ENCODE peak calls at places on chromosomes 13 and 19, in five cellular contexts. D is mesenchymal stem cell, V is neuronal stem cell, X is H9, J is H1. N is an unnamed sample.

GRCh38 chr13:99008577-99008976 is 30.7 kb upstream of the DOCK9 start:
- DNase-seq in V (no peak), J (no peak), D (no peak), X (no peak), N (peak; percentile 41)

GRCh38 chr13:36788276-36788675 is 30.7 kb upstream of the RFXAP start:
- DNase-seq in D (no peak), V (no peak), J (no peak), X (no peak), N (no peak)

GRCh38 chr13:47472516-47472915 is 528.6 kb downstream of the SUCLA2 start:
- DNase-seq in D (no peak), V (no peak), J (no peak), X (no peak), N (no peak)

GRCh38 chr19:55546822-55547614 is 1.7 kb upstream of the SBK3 start:
- DNase-seq in J (no peak), D (peak; percentile 46), V (no peak), X (no peak), N (peak; percentile 28)

GRCh38 chr19:4807188-4807587 is 15.7 kb downstream of the FEM1A start:
- DNase-seq in D (no peak), V (no peak), X (no peak), J (no peak), N (no peak)

GRCh38 chr13:29059837-29060236 is 239.7 kb downstream of the MTUS2 start:
- DNase-seq in J (no peak), X (no peak), D (no peak), V (no peak), N (no peak)

GRCh38 chr13:31556376-31556775 is 182.9 kb upstream of the RXFP2 start:
- DNase-seq in D (peak; percentile 9), X (no peak), V (no peak), J (no peak), N (no peak)

GRCh38 chr13:106534844-106535551 is 464 bp downstream of the EFNB2 start:
- DNase-seq in J (peak; percentile 76), V (no peak), X (no peak), D (peak; percentile 48), N (no peak)

GRCh38 chr13:48896312-48896711 is 79.4 kb upstream of the FNDC3A start:
- DNase-seq in J (no peak), V (no peak), X (no peak), D (peak; percentile 18), N (peak; percentile 19)

GRCh38 chr19:16290692-16291091 is 33.9 kb upstream of the KLF2 start:
- DNase-seq in V (no peak), X (no peak), D (no peak), J (no peak), N (no peak)

GRCh38 chr13:101514695-101515275 is 62.3 kb downstream of the ITGBL1 start:
- DNase-seq in V (peak; percentile 21), X (no peak), D (peak; percentile 61), J (no peak), N (peak; percentile 72)

GRCh38 chr13:28340272-28340793 is 154.6 kb downstream of the FLT1 start:
- DNase-seq in D (peak; percentile 31), J (no peak), V (no peak), X (no peak), N (no peak)

GRCh38 chr13:63629591-63629990 is 2213.9 kb upstream of the PCDH20 start:
- DNase-seq in D (no peak), X (no peak), J (no peak), V (no peak), N (no peak)

GRCh38 chr13:20197361-20197834 is 4.7 kb upstream of the GJB2 start:
- DNase-seq in X (no peak), V (peak; percentile 62), J (no peak), D (peak; percentile 59), N (no peak)

GRCh38 chr13:113888701-113889330 is 24.9 kb upstream of the GAS6 start:
- DNase-seq in J (no peak), V (no peak), X (no peak), D (no peak), N (no peak)

GRCh38 chr13:113862766-113863510 is 938 bp downstream of the GAS6 start:
- DNase-seq in D (peak; percentile 43), V (no peak), X (peak; percentile 60), J (peak; percentile 72), N (peak; percentile 57)

GRCh38 chr19:42097461-42097860 is 21.5 kb downstream of the ZNF574 start:
- DNase-seq in J (no peak), X (no peak), V (no peak), D (no peak), N (peak; percentile 79)

GRCh38 chr19:35027851-35028599 is 2.2 kb upstream of the SCN1B start:
- DNase-seq in D (no peak), V (no peak), J (no peak), X (no peak), N (no peak)

GRCh38 chr19:13026478-13026999 is 31.3 kb downstream of the NFIX start:
- DNase-seq in J (no peak), X (no peak), V (no peak), D (peak; percentile 32), N (no peak)

GRCh38 chr13:71015516-71015915 is 851.5 kb downstream of the DACH1 start:
- DNase-seq in V (no peak), X (no peak), J (no peak), D (no peak), N (no peak)

GRCh38 chr19:2618611-2619010 is 83.9 kb downstream of the GNG7 start:
- DNase-seq in V (no peak), X (no peak), J (no peak), D (no peak), N (peak; percentile 54)

GRCh38 chr19:44113784-44114390 is 688 bp downstream of the ZNF225 start:
- DNase-seq in V (peak; percentile 3), D (no peak), J (no peak), X (peak; percentile 29), N (no peak)

GRCh38 chr13:73167046-73167820 is 108.4 kb downstream of the KLF5 start:
- DNase-seq in X (no peak), J (no peak), D (no peak), V (no peak), N (peak; percentile 97)

GRCh38 chr19:1672769-1673644 is 20.6 kb upstream of the TCF3 start:
- DNase-seq in X (peak; percentile 28), D (no peak), J (no peak), V (no peak), N (no peak)

GRCh38 chr13:50685491-50685890 is 158.0 kb downstream of the DLEU7 start:
- DNase-seq in X (no peak), J (no peak), D (no peak), V (no peak), N (no peak)

GRCh38 chr13:26816876-26817275 is 56.3 kb upstream of the GPR12 start:
- DNase-seq in D (no peak), X (no peak), J (no peak), V (no peak), N (no peak)

GRCh38 chr13:106318941-106319411 is 216.5 kb downstream of the EFNB2 start:
- DNase-seq in X (no peak), J (no peak), V (no peak), D (peak; percentile 89), N (peak; percentile 85)

GRCh38 chr19:18364826-18365528 is 21.0 kb upstream of the GDF15 start:
- DNase-seq in X (no peak), J (no peak), D (peak; percentile 100), V (no peak), N (peak; percentile 90)

DNA sequence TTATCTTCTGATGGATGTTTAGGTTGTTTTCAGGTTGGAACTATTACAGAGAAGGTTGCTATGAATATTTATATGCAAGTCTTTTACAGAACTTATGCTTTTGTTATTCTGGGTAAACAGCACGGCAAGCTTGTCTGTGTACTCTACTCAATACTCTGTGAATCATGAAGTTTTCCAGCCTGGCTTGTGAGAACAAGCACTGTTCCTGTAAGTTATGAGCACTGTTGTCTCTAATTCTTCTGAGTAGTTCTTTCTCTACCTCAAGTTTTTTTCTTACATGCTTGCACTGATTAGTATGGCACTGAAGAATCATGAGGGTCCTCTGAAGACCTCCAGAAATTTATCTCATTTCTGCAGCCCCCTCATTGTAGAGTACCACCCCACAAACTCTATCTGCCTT is 496.9 kb downstream of the KCTD12 start:
- DNase-seq in V (no peak), J (no peak), D (no peak), X (no peak), N (no peak)
- H2BK12ac ChIP-seq in V (no peak overlapping the region), J (no peak overlapping the region), D (peak overlapping the region; percentile 89), X (no peak overlapping the region), N (no peak overlapping the region)

GRCh38 chr19:40597329-40597838 is 3.8 kb upstream of the LTBP4 start:
- DNase-seq in J (no peak), D (no peak), V (no peak), X (no peak), N (no peak)

GRCh38 chr19:40598918-40599307 is 2.3 kb upstream of the LTBP4 start:
- DNase-seq in X (no peak), D (no peak), J (no peak), V (no peak), N (no peak)

GRCh38 chr19:40596608-40597328 is 4.4 kb upstream of the LTBP4 start:
- DNase-seq in J (peak; percentile 85), X (peak; percentile 89), V (no peak), D (peak; percentile 72), N (peak; percentile 71)

GRCh38 chr19:40599331-40600085 is 1.7 kb upstream of the LTBP4 start:
- DNase-seq in X (peak; percentile 48), J (no peak), V (no peak), D (no peak), N (no peak)

DNA sequence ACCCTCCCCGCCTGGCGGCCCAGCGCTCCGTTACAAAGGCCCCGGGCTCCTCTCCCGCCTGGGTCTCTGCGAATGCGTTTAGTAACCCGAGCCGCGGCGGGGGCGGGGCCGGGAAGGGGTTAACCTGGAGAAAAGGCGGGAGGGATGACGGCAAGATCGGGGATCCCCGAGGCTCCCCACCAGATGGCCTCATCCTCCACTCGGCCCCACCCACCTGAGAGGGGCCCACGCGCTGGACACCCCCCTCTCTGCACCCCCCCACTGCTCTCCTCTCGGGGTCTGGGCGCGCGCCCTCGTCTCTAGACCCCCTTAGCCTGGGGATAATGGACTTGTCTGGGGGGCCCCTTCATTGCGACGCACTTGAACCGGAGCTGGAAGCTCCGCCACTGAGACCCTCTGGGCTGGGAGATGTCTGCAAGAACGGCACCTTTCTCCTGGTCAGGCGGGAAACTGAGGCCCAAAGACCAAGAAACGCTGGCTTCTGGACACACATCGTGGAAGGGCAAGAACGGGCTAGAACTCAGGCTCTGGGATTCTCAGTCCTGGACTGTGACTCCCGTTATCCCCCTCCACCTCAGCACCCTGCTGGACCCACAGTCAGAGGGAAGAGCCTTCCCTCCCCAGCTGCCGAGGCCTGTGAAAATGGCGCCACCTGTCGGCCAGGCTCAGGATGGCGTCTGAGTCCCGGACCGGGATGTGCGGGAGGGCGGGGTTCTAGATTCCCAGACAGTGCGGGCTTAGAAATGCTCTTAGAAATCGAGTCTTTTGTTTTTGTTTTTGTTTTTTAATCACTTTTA is 2.9 kb upstream of the LTBP4 start:
- DNase-seq in V (peak; percentile 92), D (peak; percentile 89), J (peak; percentile 97), X (peak; percentile 92), N (peak; percentile 85)
- H2BK12ac ChIP-seq in V (no peak overlapping the region), D (peak overlapping the region; percentile 60), J (no peak overlapping the region), X (no peak overlapping the region), N (no peak overlapping the region)

DNA sequence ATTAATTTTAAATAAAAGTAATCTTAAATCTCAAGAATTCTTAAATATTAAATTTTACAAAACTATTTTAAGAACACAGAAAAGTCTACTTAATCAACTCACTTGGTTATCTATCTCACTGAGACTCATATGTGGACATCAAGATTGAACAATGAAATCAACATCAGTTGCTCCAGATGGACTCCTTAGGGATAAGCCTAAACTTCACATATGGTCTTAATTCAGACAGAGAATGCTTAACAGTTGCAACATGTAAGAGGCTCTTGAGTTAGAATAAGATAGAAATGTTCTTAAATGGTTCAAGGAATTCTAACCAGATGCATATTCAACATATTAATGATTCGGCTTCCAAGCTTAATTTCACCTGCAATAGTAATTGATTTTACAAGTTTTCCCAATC is 1730.9 kb downstream of the PCDH9 start:
- DNase-seq in J (no peak), V (no peak), X (no peak), D (no peak), N (no peak)
- H2BK12ac ChIP-seq in J (no peak overlapping the region), V (no peak overlapping the region), X (no peak overlapping the region), D (no peak overlapping the region), N (no peak overlapping the region)

GRCh38 chr13:112187527-112188297 is 120.8 kb downstream of the SOX1 start:
- DNase-seq in D (no peak), X (no peak), J (no peak), V (no peak), N (no peak)
- H2BK12ac ChIP-seq in D (no peak overlapping the region), X (no peak overlapping the region), J (no peak overlapping the region), V (no peak overlapping the region), N (no peak overlapping the region)

N was measured in trophoblast cell.